ENCODE peak calls at places on chromosomes 4 and X, in six cellular contexts. H is heart left ventricle, G is HFF-Myc, L is HFFc6, P is mesothelial cell of epicardium, W is GM13976. Z is an unnamed sample.

GRCh38 chr4:100736651-100737450 is 219.0 kb upstream of the EMCN start:
- DNase-seq in H (no peak), G (peak; percentile 85), L (peak; percentile 90), P (no peak), W (no peak), Z (peak; percentile 60)

GRCh38 chrX:2391869-2392606 is 108.7 kb downstream of the DHRSX start:
- DNase-seq in H (no peak), G (peak; percentile 65), L (peak; percentile 90), P (no peak), W (no peak), Z (no peak)

GRCh38 chr4:76250962-76251361 is 559 bp upstream of the FAM47E start:
- DNase-seq in H (no peak), G (no peak), L (no peak), P (no peak), W (no peak), Z (no peak)

GRCh38 chr4:181908168-181908567 is 335.0 kb upstream of the TENM3 start:
- DNase-seq in H (no peak), G (no peak), L (no peak), P (no peak), W (peak; percentile 20), Z (no peak)

GRCh38 chrX:123331349-123331748 is 147.3 kb downstream of the GRIA3 start:
- DNase-seq in H (no peak), G (no peak), L (no peak), P (no peak), W (no peak), Z (no peak)

GRCh38 chrX:103503163-103503852 is 16.0 kb downstream of the RAB40A start:
- DNase-seq in H (no peak), G (peak; percentile 27), L (peak; percentile 23), P (no peak), W (no peak), Z (no peak)

GRCh38 chrX:37904833-37905232 is 57.5 kb upstream of the DYNLT3 start:
- DNase-seq in H (no peak), G (no peak), L (no peak), P (no peak), W (no peak), Z (no peak)

GRCh38 chr4:6417516-6417915 is 54.9 kb downstream of the PPP2R2C start:
- DNase-seq in H (no peak), G (no peak), L (no peak), P (no peak), W (no peak), Z (no peak)

GRCh38 chrX:8673211-8673610 is 58.7 kb downstream of the ANOS1 start:
- DNase-seq in H (no peak), G (no peak), L (no peak), P (no peak), W (no peak), Z (no peak)

GRCh38 chr4:155582971-155583437 is 83.6 kb upstream of the GUCY1A1 start:
- DNase-seq in H (no peak), G (peak; percentile 20), L (peak; percentile 17), P (no peak), W (no peak), Z (peak; percentile 27)

DNA sequence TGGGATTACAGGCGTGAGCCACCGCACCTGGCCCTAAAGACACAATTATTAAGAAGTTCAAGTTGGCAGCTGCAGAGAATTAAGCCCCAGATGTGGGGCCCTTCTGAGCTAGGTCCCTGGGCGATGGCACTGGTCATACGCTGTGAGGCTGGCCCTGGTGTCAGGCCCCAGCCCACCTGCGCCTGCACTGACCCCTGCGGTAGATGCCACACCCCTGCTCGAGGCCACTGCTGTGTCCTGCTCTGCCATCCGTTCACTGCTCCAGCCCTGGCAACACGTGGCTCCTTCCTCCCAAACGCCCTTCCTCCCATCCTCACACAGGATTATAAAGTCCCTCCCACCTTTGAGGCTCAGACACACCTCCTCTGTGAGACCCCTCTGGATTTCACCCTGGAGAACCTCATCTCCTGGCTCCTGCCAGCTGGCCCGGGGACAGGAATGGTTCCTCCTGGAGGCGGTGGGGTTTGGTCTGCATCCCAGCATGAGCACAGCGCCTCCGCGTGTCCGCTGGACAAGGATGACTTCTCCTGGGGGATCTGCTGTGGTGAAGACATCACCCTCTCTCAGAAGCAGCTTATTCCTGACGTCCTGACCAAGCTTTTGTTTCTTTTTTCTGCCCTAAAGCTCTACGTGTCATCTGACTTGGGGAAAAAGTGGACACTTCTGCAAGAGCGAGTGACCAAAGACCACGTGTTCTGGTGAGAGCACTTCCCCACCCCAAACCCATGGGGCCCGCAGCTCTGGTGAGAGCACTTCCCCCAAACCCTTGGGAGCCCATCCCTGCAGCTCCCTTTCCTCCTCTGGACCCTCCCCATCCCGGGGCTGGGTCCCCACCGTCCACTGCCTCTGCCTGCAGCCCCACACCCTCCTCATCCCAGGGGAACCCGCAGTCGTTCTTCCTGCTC is 219.0 kb upstream of the PSAPL1 start:
- DNase-seq in H (no peak), G (no peak), L (no peak), P (no peak), W (no peak), Z (no peak)
- TF ChIP-seq CTCF in H (peak; percentile 7), G (no peak), L (peak; percentile 10), P (no peak), W (no peak), Z (peak; percentile 21)

GRCh38 chr4:174523003-174523693 is 860 bp upstream of the HPGD start:
- DNase-seq in H (no peak), G (no peak), L (no peak), P (no peak), W (no peak), Z (no peak)

GRCh38 chr4:174524242-174524641 is 2.0 kb upstream of the HPGD start:
- DNase-seq in H (no peak), G (no peak), L (no peak), P (no peak), W (no peak), Z (no peak)

GRCh38 chr4:174522183-174523002 is at the start of gene HPGD:
- DNase-seq in H (peak; percentile 77), G (no peak), L (no peak), P (peak; percentile 33), W (peak; percentile 38), Z (no peak)

GRCh38 chr4:174520655-174521054 is 1.6 kb downstream of the HPGD start:
- DNase-seq in H (no peak), G (no peak), L (no peak), P (no peak), W (no peak), Z (no peak)

DNA sequence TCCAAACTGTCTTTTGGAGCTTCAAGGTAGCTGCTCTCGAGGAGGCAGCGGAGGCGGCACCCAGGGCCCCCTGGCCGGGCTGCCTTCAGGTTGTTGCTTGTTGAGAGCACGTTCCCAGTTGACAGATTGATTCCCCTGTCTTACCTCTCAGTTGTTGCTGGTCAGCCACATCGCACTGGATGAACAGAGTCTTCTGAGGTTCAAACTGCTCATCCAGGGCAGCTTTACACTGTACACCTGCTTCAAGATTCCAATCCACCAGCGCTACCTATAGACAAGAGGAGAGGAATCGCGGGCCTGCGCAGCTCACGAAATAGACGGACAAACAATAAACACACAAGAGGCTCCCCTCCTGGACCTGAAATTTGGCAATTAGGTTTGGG is 497 bp downstream of the HPGD start:
- DNase-seq in H (peak; percentile 55), G (no peak), L (no peak), P (no peak), W (no peak), Z (no peak)
- TF ChIP-seq CTCF in H (no peak), G (no peak), L (no peak), P (no peak), W (no peak), Z (no peak)

GRCh38 chr4:72567036-72567435 is 2.0 kb downstream of the ADAMTS3 start:
- DNase-seq in H (no peak), G (no peak), L (no peak), P (no peak), W (no peak), Z (no peak)

GRCh38 chr4:72569719-72570235 is 756 bp upstream of the ADAMTS3 start:
- DNase-seq in H (no peak), G (no peak), L (no peak), P (no peak), W (no peak), Z (no peak)

GRCh38 chr4:72566573-72566972 is 2.4 kb downstream of the ADAMTS3 start:
- DNase-seq in H (no peak), G (no peak), L (no peak), P (no peak), W (no peak), Z (no peak)

GRCh38 chr4:72568959-72569718 is at the start of gene ADAMTS3:
- DNase-seq in H (peak; percentile 77), G (no peak), L (no peak), P (peak; percentile 69), W (peak; percentile 48), Z (peak; percentile 25)

DNA sequence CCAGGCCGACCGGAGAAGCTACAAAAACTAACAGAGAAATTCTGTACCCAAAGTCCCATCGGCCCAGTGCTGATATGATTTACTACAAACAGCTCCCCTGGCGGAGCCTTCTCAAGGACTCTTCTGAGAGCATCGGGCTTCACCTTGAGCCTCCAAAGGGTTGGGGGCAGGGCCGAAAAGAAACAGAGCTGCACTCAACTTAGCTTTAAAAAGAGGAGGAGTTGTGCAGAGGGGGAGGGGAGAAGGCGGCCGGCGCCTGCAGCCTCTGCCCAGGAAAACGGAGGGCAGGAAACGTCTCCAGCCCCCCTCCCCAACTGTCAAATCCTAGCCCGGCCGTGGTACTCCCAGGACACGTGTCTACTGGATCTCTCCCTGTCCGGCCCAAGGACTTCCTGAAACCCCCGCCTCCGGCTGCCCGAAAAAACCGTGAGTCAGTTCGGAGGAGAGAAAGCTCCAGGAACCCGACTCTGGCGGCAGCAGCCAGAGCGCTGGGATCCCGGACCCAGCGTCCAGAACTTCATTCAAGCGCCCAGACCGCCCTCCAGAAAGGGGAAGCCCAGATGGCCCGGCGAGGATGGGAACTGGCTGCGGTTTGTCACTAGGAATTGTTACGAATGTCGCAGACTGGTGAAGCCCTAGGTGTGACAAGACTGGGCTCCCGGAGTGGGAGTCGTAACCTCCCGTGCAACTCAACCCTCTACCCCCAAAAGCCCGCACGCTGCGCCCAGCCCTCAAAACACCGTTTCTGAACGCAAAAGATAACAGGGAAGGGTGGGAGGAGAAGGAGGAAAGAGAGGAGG is 1.0 kb downstream of the ADAMTS3 start:
- DNase-seq in H (peak; percentile 73), G (peak; percentile 78), L (peak; percentile 37), P (peak; percentile 34), W (no peak), Z (peak; percentile 59)
- TF ChIP-seq CTCF in H (peak; percentile 36), G (peak; percentile 38), L (peak; percentile 49), P (no peak), W (no peak), Z (peak; percentile 58)

GRCh38 chrX:136275553-136275952 is 24.4 kb upstream of the MAP7D3 start:
- DNase-seq in H (no peak), G (no peak), L (no peak), P (no peak), W (no peak), Z (no peak)

GRCh38 chrX:136271300-136271699 is 20.1 kb upstream of the MAP7D3 start:
- DNase-seq in H (no peak), G (no peak), L (no peak), P (no peak), W (no peak), Z (no peak)

GRCh38 chrX:136273986-136274385 is 22.8 kb upstream of the MAP7D3 start:
- DNase-seq in H (no peak), G (no peak), L (no peak), P (no peak), W (no peak), Z (no peak)

GRCh38 chrX:136269921-136270320 is 18.7 kb upstream of the MAP7D3 start:
- DNase-seq in H (no peak), G (no peak), L (no peak), P (no peak), W (no peak), Z (no peak)

DNA sequence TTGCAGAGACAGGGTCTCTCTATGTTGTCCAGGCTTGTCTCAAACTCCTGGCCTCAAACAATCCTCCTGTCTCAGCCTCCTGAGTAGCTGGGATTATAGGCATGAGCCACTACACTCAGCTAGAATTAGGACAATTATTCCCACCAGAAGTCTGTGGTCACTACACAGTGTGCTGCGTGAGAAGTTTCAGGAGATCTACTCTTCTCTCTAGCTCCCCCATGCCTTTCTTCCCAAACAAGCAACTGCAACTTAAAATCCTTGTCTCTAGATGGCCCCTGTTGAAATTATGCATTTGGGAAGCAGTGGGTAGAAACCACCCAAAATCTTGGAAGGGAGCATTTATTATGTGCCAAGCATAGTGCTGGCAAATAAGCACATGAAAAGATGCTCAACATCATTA is 21.1 kb upstream of the MAP7D3 start:
- DNase-seq in H (no peak), G (no peak), L (no peak), P (no peak), W (no peak), Z (no peak)
- TF ChIP-seq CTCF in H (no peak), G (no peak), L (peak; percentile 11), P (no peak), W (no peak), Z (no peak)

Z was measured in AG09319.